ENCODE peak calls at places on chromosomes 4 and X, in four cellular contexts. Q is Caco-2, R is body of pancreas, I is lower leg skin. J is an unnamed sample.

GRCh38 chrX:39592776-39593175 is 505.0 kb downstream of the BCOR start:
- DNase-seq in Q (no peak), R (no peak), I (no peak), J (no peak)

GRCh38 chrX:107288676-107289075 is 82.3 kb downstream of the DNAAF6 start:
- DNase-seq in Q (no peak), R (no peak), I (no peak), J (no peak)

GRCh38 chr4:12239897-12240636 is 811.4 kb upstream of the HS3ST1 start:
- DNase-seq in Q (no peak), R (no peak), I (no peak), J (no peak)

GRCh38 chr4:57061395-57061794 is 48.8 kb downstream of the IGFBP7 start:
- DNase-seq in Q (no peak), R (no peak), I (no peak), J (no peak)

GRCh38 chr4:38856046-38856445 is 571 bp downstream of the TLR6 start:
- DNase-seq in Q (no peak), R (peak), I (no peak), J (no peak)

GRCh38 chr4:78776031-78776728 is at the start of gene BMP2K:
- DNase-seq in Q (peak), R (peak), I (peak), J (peak)

GRCh38 chr4:86856896-86857295 is 7.7 kb upstream of the SLC10A6 start:
- DNase-seq in Q (no peak), R (no peak), I (no peak), J (no peak)

GRCh38 chr4:63618883-63619573 is 790.2 kb downstream of the TECRL start:
- DNase-seq in Q (no peak), R (no peak), I (no peak), J (no peak)

GRCh38 chrX:13938053-13938765 is 91.5 kb downstream of the GEMIN8 start:
- DNase-seq in Q (peak), R (peak), I (no peak), J (peak)

GRCh38 chr4:79297479-79297878 is 28.4 kb downstream of the NAA11 start:
- DNase-seq in Q (no peak), R (no peak), I (no peak), J (no peak)

GRCh38 chr4:79918292-79918691 is 154.7 kb downstream of the ANTXR2 start:
- DNase-seq in Q (no peak), R (no peak), I (no peak), J (no peak)

GRCh38 chr4:98468744-98469143 is 189.7 kb downstream of the TSPAN5 start:
- DNase-seq in Q (no peak), R (no peak), I (no peak), J (no peak)

GRCh38 chrX:118181030-118181429 is 64.4 kb upstream of the KLHL13 start:
- DNase-seq in Q (no peak), R (peak), I (no peak), J (no peak)

GRCh38 chrX:38028300-38028699 is 21.9 kb downstream of the SYTL5 start:
- DNase-seq in Q (no peak), R (no peak), I (no peak), J (no peak)

GRCh38 chr4:147772459-147772969 is 40.6 kb downstream of the ARHGAP10 start:
- DNase-seq in Q (peak), R (no peak), I (no peak), J (no peak)

GRCh38 chrX:23118890-23119527 is 119.2 kb downstream of the DDX53 start:
- DNase-seq in Q (no peak), R (no peak), I (no peak), J (no peak)

GRCh38 chrX:36913551-36913950 is 94.6 kb upstream of the FAM47C start:
- DNase-seq in Q (no peak), R (no peak), I (no peak), J (no peak)

GRCh38 chrX:26409636-26410035 is 193.7 kb downstream of the MAGEB5 start:
- DNase-seq in Q (no peak), R (peak), I (no peak), J (no peak)

GRCh38 chrX:72021975-72022374 is 109.7 kb downstream of the RTL5 start:
- DNase-seq in Q (peak), R (no peak), I (no peak), J (peak)

DNA sequence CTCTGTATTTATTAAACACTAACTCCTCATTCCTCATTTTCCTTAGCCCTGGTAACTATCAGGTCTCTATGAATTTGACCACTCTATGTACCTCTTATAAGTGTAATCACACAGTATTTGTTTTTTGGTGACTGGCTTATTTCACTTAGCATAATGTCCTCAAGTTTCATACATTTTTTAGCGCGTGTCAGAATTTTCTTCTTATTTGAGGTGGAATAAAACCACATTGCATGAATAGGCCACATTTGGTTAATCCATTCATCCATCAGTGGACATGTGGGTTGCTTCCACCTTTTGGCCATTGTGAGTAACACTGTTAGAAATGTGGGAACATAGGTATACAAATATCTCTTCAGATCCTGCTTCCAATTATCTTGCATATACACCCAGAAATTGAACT is 341.2 kb upstream of the BOD1L1 start:
- DNase-seq in Q (no peak), R (no peak), I (no peak), J (no peak)
- TF ChIP-seq CTCF in Q (no peak), R (no peak), I (no peak), J (no peak)

GRCh38 chrX:40773809-40774208 is 38.5 kb upstream of the MED14 start:
- DNase-seq in Q (no peak), R (no peak), I (no peak), J (no peak)
- TF ChIP-seq CTCF in Q (no peak), R (no peak), I (no peak), J (no peak)

GRCh38 chr4:5142726-5143125 is 91.4 kb downstream of the STK32B start:
- DNase-seq in Q (peak), R (peak), I (no peak), J (no peak)
- TF ChIP-seq CTCF in Q (peak), R (no peak), I (no peak), J (no peak)

GRCh38 chr4:138224614-138225013 is 17.5 kb downstream of the SLC7A11 start:
- DNase-seq in Q (no peak), R (no peak), I (no peak), J (no peak)

GRCh38 chr4:138218976-138219375 is 23.2 kb downstream of the SLC7A11 start:
- DNase-seq in Q (no peak), R (no peak), I (no peak), J (no peak)

GRCh38 chr4:138223191-138223910 is 18.8 kb downstream of the SLC7A11 start:
- DNase-seq in Q (no peak), R (no peak), I (no peak), J (no peak)

GRCh38 chr4:138225477-138225876 is 16.7 kb downstream of the SLC7A11 start:
- DNase-seq in Q (no peak), R (no peak), I (no peak), J (no peak)

GRCh38 chr4:138222041-138222440 is 20.1 kb downstream of the SLC7A11 start:
- DNase-seq in Q (no peak), R (peak), I (no peak), J (no peak)
- TF ChIP-seq CTCF in Q (no peak), R (no peak), I (no peak), J (no peak)

DNA sequence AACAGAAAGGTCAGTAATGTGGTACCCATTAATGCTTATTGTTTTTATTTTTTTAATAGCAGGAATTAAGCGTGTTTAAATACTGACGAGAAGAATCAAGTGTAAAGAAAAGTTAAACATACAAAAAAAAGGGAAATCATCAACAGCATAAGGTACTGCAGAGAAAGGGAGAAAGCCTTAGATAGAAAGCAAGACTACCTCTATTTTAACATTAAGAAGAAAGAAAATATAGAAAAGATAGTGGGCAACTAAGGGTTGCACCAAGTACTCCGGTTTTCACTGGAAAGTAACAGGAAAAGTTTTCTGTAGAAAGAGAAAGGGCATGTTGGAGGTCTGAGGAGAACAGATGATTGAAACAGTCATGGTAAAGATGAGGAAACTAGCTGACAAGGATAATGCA is 41.9 kb downstream of the FBXW7 start:
- DNase-seq in Q (no peak), R (no peak), I (no peak), J (no peak)
- TF ChIP-seq CTCF in Q (no peak), R (no peak), I (no peak), J (no peak)

DNA sequence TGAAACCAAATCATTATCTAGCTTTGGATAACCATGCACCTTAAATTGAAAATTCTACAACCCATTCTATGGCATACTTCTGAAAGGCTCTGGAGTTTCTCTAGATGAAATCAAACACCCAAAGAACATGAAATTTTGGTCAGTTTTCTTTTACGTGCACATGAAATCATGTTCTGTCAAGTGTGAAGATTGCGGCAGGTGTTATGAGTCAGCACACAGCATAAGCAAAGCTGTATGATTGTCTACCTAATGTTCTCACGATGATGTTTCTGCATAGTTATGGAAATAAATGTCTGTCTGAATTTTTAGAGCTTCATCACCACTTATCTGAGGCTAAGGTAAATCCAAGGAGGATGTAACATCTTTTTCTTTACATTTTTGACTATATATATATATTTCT is 495.3 kb downstream of the IL1RAPL1 start:
- DNase-seq in Q (no peak), R (no peak), I (no peak), J (no peak)
- TF ChIP-seq CTCF in Q (no peak), R (no peak), I (no peak), J (no peak)

DNA sequence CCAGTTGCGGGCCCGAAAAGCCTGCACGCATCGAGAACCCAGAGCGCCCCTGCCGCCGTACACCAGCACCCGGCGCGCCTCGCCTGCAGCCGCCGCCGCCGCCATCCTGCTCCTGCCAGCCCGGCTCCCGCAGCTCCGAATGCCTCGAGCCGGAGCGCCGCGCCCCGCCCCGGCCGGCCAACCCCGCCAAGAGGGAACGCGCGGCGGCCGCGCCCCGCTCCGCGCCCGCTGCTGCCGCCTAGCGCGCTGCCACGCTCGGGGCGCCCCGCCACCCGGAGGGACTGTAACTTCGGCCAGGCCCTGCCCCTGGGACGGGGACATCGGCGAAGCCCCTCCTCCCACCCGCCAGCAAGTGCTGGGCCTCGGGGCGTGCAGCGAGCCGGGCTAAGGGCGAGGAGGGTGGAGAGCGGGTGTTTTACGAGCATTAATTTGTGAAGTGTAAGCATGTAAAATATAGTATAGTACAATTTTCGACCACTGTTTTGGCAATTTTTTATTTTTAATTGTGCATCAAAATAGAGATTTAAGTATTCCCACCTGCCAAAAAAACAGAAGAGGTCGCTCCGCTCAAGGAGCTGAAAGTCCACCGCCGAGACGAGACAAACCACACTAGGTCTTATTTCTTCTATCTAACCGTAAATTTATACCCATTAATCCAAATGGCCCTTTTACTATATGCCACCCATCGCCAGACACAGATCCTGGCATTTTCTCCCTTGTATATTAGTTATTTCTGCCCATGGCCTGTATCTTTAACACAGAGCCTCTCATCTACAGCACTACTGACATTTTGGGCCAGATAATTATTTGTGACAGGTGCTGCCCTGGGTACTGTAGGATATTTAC is at the start of gene QDPR:
- DNase-seq in Q (peak), R (peak), I (peak), J (peak)
- TF ChIP-seq CTCF in Q (no peak), R (peak), I (no peak), J (peak)

J was measured in GM10248.